ENCODE peak calls at places on chromosomes 2 and 18, in five cellular contexts. O, U, Q, N and A are unnamed samples.

GRCh38 chr18:62288669-62289016 is 36.5 kb upstream of the TNFRSF11A start:
- DNase-seq in O (no peak), U (no peak), Q (no peak), N (no peak), A (no peak)

GRCh38 chr2:28325173-28325566 is 67.5 kb upstream of the FOSL2 start:
- DNase-seq in O (no peak), U (no peak), Q (no peak), N (no peak), A (no peak)

GRCh38 chr2:206428783-206429182 is 14.5 kb upstream of the ADAM23 start:
- DNase-seq in O (no peak), U (no peak), Q (no peak), N (no peak), A (no peak)

GRCh38 chr2:220224711-220225519 is 597.5 kb downstream of the SLC4A3 start:
- DNase-seq in O (no peak), U (no peak), Q (no peak), N (no peak), A (peak)

GRCh38 chr18:23235336-23235735 is 100.1 kb downstream of the CABLES1 start:
- DNase-seq in O (no peak), U (no peak), Q (no peak), N (no peak), A (no peak)

GRCh38 chr18:3104190-3105054 is 91.5 kb upstream of the LPIN2 start:
- DNase-seq in O (no peak), U (no peak), Q (no peak), N (no peak), A (no peak)

GRCh38 chr2:132588576-132588975 is 81.4 kb downstream of the LYPD1 start:
- DNase-seq in O (no peak), U (no peak), Q (no peak), N (no peak), A (no peak)

GRCh38 chr2:10162586-10163497 is 40.3 kb downstream of the RRM2 start:
- DNase-seq in O (no peak), U (no peak), Q (no peak), N (no peak), A (no peak)

GRCh38 chr2:206219957-206220356 is 54.5 kb upstream of the ZDBF2 start:
- DNase-seq in O (no peak), U (no peak), Q (no peak), N (no peak), A (no peak)

DNA sequence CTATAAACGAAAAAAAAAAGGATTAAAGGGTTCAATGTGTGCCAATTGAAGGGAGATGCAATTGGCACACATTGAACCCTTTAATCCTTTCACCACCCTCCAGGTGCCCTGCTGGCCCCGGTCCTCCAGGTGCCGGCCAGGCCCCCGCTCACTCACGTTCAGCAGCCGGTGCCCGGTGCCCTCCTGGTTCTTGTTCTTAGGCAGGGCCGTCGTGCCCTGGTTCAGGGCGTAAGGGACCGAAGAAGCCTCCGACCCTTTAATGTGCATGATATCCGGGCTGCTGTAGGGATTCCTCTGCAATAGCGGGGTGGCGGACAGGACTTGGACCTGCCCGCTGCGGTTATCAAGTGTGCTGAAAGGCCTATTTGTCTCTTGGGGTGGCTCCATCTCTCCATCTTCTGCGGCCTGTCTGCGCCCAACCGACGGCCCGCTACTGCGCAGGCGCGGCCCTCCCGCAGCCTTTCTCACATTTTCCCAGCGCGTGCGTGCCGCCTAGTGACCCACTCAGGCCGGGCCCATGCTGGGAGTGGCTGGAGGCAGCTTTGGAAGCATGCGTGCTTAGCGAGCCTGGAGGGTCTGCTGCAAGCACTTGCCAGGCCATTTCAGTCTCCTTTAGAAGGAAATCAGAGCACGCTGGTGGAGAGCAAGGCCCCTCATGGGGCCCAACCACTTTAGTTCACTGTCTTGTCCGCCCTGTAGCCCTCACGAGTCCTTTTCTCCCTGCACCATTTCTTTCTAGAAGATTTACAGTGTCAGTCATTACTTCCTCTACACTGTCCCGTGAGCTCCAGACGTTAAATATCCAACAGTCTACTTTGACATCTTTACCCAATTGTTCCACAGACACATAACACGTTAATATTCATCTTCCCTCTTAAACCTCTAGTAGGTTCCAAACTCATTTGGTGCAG is 24.3 kb downstream of the TMEM237 start:
- DNase-seq in O (peak), U (peak), Q (no peak), N (peak), A (no peak)
- TF ChIP-seq CTCF in O (no peak), U (peak), Q (no peak), N (peak), A (peak)

GRCh38 chr2:69742170-69742952 is 427 bp downstream of the ANXA4 start:
- DNase-seq in O (peak), U (peak), Q (no peak), N (no peak), A (no peak)

GRCh38 chr2:69741281-69742169 is at the start of gene ANXA4:
- DNase-seq in O (peak), U (peak), Q (peak), N (peak), A (no peak)

GRCh38 chr2:69744456-69744855 is 2.5 kb downstream of the ANXA4 start:
- DNase-seq in O (no peak), U (no peak), Q (no peak), N (no peak), A (no peak)

DNA sequence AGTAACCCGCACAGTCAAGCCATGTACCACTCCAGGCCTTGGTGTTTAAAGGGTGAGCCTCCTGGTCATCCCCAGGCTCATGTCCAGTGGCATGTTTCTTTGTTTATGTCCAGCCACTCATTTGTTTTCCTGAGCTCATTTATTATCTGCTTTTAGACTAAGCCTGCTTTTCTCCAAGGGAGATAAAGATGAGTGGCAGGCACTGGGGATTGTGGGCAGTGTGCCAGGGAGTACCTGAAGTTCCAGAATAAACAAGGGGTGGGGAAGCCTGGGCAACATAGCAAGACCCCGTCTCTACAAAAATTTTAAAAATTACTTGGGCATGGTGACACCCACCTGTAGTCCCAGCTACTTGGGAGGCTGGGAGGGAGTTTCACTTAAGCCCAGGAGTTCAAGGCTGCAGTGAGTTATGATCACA is 1.9 kb downstream of the ANXA4 start:
- DNase-seq in O (no peak), U (no peak), Q (no peak), N (no peak), A (no peak)
- H3K4me3 ChIP-seq in O (no peak), U (no peak), Q (no peak), N (no peak), A (no peak)

DNA sequence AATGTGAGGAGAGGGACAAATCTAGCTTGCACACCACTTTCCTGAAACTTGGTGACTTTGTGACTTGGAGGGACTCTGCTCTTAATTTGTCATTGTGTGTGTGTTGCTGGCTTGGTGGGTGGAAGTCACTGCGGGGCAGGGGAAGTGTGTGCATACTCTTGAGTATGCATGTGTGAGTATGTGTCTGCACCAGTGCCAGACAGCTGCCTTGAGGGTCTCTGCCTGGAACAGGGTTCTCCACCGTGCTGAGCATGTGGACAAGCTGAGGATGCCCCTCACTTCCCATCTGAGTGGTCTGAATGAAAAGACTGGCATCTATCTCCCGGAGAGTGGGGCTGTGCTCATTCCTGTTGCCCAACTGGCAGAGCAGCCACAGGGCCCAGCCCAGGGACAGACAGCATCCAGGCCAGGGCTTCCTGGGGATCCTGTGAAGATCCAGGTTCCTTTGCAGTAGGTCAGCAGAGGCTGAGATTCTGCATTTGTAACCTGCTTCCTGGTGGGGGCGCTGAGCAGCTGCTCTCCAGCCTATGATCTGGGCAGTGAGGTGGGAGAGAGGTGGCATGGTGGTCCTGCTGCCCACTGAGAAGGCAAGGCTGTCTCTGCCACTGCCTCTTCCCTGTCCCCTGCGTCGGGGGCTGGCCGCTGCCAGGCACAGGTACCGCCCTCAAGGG is 138.9 kb upstream of the HAAO start:
- DNase-seq in O (no peak), U (no peak), Q (no peak), N (no peak), A (no peak)
- TF ChIP-seq CTCF in O (no peak), U (peak), Q (no peak), N (no peak), A (peak)

GRCh38 chr18:78768655-78769501 is 210.7 kb upstream of the SALL3 start:
- DNase-seq in O (no peak), U (no peak), Q (no peak), N (no peak), A (no peak)

GRCh38 chr18:78765637-78766281 is 213.9 kb upstream of the SALL3 start:
- DNase-seq in O (no peak), U (no peak), Q (no peak), N (no peak), A (no peak)

GRCh38 chr18:78766651-78767533 is 212.7 kb upstream of the SALL3 start:
- DNase-seq in O (no peak), U (no peak), Q (no peak), N (no peak), A (no peak)

GRCh38 chr18:78768221-78768620 is 211.4 kb upstream of the SALL3 start:
- DNase-seq in O (no peak), U (no peak), Q (no peak), N (no peak), A (no peak)

GRCh38 chr18:78767648-78768071 is 212.0 kb upstream of the SALL3 start:
- DNase-seq in O (no peak), U (no peak), Q (no peak), N (no peak), A (no peak)
- H3K4me3 ChIP-seq in O (no peak), U (no peak), Q (no peak), N (no peak), A (no peak)

GRCh38 chr2:54755641-54756326 is 32.3 kb downstream of the EML6 start:
- DNase-seq in O (no peak), U (no peak), Q (no peak), N (no peak), A (no peak)
- TF ChIP-seq CTCF in O (no peak), U (no peak), Q (no peak), N (no peak), A (no peak)

DNA sequence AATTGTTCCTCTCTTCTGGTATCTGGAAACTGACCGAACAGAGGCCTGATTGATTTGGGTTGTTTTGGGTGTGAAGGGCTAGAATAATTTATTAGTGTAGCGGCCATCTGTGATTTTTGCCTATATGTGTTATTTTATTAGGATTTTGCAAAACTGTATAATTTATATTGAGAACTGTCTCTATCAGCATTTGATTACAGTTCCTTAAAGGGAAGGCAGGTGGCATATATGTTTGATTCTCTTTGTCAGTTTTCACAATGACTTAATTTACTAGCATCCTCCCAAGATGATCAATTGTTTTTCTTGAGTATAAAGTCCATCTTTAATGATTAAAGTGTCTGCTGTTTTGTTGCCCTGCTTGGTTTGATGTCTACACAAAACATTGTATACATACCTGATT is 4.5 kb downstream of the NBEAL1 start:
- DNase-seq in O (no peak), U (no peak), Q (no peak), N (no peak), A (no peak)
- H3K4me3 ChIP-seq in O (peak), U (peak), Q (no peak), N (peak), A (no peak)

GRCh38 chr2:3424171-3424795 is 44.8 kb downstream of the TRAPPC12 start:
- DNase-seq in O (no peak), U (no peak), Q (no peak), N (no peak), A (no peak)
- TF ChIP-seq CTCF in O (no peak), U (peak), Q (peak), N (no peak), A (no peak)

DNA sequence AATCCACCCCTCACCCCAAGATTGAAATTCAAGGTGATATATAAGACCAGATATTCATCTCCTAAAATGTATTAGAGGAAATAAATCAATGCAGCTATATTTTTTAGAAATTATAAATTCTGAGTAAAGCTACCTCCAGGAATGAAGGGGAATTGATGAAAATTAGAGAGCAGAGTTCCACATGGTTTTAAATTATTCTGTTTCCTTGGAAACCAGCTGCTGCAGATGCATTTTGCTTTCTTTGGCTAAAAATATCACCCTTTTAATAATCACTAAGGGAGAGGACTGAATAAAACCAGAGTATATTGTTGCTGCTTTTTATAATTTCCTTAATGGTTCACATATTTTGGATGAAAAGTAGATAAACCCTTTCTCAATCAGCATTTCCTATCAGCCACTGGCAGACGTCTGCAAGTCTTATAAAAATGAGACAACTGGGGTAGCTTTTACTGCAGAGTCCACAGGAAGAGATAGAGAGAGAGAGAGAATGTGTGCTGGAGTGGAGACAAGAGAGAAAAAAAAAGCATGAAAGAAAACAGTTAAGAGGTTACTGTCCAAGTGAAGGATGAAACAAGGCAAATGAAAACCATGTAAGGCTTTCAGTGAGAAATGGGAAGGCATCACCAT is 2.0 kb downstream of the CSRNP3 start:
- DNase-seq in O (no peak), U (no peak), Q (no peak), N (no peak), A (no peak)
- H3K4me3 ChIP-seq in O (no peak), U (peak), Q (no peak), N (no peak), A (no peak)

DNA sequence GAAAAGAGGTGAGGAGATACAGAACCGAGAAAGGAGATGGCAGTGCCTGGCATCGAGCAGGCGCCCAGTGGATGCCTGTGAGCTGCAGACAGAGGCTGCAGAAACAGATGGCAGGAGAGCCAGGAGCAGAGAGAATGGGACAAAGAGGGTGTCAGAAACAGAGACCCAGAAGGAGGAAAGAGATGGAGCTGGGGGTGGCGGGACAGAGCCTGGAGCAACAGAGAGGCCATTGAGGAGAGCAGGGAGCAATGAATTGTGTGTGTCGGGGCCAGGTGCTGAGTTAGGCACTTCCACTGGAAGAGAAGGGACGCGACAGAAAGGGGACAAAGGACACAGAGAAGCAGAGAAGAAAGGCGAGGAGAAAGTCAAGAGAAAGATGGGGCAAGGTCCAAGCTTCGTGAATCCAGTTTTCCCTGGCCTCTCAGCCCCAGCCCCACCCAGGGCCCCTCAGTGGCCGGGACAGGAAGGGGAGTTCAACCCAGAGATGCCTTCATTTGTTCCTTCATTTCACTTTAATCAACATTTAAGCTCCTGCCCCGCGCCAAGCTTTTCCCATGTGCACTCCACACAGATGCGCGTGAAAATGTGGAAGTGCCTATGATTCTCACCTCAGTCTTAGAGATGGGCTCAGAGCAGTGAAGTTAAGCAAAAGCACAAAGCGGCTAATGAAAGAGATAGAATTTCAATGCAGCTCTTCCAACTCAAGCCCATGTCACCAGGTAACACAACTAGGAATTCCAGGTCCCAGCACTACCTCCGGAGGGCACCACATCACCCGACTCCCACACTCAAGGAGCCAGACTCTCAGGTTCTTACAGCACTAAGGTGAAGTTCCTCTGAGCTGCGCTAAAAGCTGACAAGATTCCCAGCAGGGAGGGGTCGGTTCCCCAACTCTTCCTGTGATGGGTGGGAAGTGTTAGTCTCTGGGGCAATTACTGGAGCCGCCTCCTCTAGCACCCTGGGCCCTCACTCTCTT is 55.2 kb downstream of the TNS1 start:
- DNase-seq in O (peak), U (no peak), Q (no peak), N (no peak), A (no peak)
- TF ChIP-seq CTCF in O (no peak), U (peak), Q (no peak), N (no peak), A (no peak)

GRCh38 chr2:237863102-237863511 is 3.7 kb downstream of the RAMP1 start:
- DNase-seq in O (no peak), U (no peak), Q (no peak), N (no peak), A (no peak)

GRCh38 chr2:237863659-237864029 is 4.2 kb downstream of the RAMP1 start:
- DNase-seq in O (no peak), U (no peak), Q (no peak), N (no peak), A (no peak)

GRCh38 chr2:237862528-237862895 is 3.1 kb downstream of the RAMP1 start:
- DNase-seq in O (no peak), U (no peak), Q (no peak), N (no peak), A (no peak)

GRCh38 chr2:237860273-237860935 is 981 bp downstream of the RAMP1 start:
- DNase-seq in O (no peak), U (no peak), Q (no peak), N (no peak), A (no peak)

DNA sequence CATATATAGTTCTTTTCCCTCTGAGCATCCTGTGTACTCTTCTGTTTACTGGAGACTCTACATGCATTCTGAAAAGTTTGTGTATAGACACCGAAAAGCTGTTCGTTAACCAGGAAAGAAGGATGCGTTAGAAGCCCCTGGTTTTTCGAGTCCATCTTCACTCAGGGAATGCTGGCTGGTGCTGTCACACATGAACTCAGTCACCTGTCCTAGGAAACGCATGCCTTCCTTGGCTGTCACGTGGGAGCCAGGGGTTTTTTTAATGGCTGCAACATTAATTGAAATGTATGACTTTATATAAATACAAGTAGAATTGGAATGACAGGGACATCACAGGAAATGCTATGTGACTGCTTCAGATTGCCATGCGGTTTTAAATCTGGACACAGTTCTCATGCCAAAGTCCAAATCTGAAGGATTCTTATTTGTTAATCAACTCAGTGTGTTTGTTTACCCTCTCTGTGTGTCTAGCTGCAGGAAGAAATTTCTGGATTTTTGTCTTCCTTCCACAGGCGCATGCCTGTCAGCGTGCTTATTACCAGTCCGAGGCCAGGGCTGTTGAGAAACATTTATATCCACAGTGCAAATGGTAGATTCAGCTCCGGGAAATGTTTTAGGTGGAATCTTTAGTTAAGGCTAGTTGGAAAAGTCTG is 2.6 kb downstream of the RAMP1 start:
- DNase-seq in O (no peak), U (no peak), Q (no peak), N (no peak), A (no peak)
- H3K4me3 ChIP-seq in O (no peak), U (peak), Q (no peak), N (peak), A (no peak)